ENCODE peak calls at places on chromosomes 16 and 17, in eight cellular contexts. K is NCI-H2081; M is stimulated activated CD4-positive, alpha-beta T cell treated with anti-CD3 and anti-CD28 coated beads, Interleukin-1b, Interleukin-23, amount 100 ng/mL, for 24 hours; E is iPS-NIHi11; Q is amniotic epithelial cell; F is stimulated activated CD8-positive, alpha-beta memory T cell treated with anti-CD3 and anti-CD28 coated beads, Interleukin-4, amount 100 ng/mL, for 48 hours; Y is NCI-H460; N is CD8-positive, alpha-beta memory T cell. U is an unnamed sample.

GRCh38 chr16:23343643-23344612 is 41.8 kb downstream of the SCNN1B start:
- DNase-seq in E (peak; percentile 47), M (no peak), Y (no peak), F (no peak), N (no peak), K (no peak), Q (no peak), U (peak; percentile 62)

GRCh38 chr17:82324566-82325285 is 7.3 kb upstream of the CD7 start:
- DNase-seq in Y (no peak), E (no peak), K (no peak), M (no peak), Q (no peak), F (peak; percentile 33), N (no peak), U (no peak)

GRCh38 chr16:66858740-66859396 is 14.7 kb downstream of the CA7 start:
- DNase-seq in Q (peak; percentile 24), F (no peak), M (no peak), Y (no peak), K (peak; percentile 1), N (no peak), E (no peak), U (peak; percentile 28)

GRCh38 chr17:5509482-5509881 is 23.1 kb downstream of the MIS12 start:
- DNase-seq in Y (no peak), F (no peak), M (no peak), Q (peak; percentile 61), E (no peak), K (no peak), N (no peak), U (no peak)

GRCh38 chr17:44602390-44602789 is 45.1 kb downstream of the FZD2 start:
- DNase-seq in M (no peak), Q (no peak), N (no peak), F (no peak), E (no peak), K (peak; percentile 46), Y (no peak), U (no peak)

GRCh38 chr17:63996430-63997182 is 1.5 kb upstream of the PRR29 start:
- DNase-seq in F (no peak), M (no peak), N (no peak), Q (no peak), E (no peak), K (no peak), Y (no peak), U (peak; percentile 39)

GRCh38 chr16:79272141-79272577 is 328.4 kb downstream of the MAF start:
- DNase-seq in N (peak; percentile 78), Y (no peak), K (no peak), E (no peak), Q (no peak), M (no peak), F (peak; percentile 80), U (no peak)

GRCh38 chr16:28873543-28874201 is 4.6 kb upstream of the ATP2A1 start:
- DNase-seq in K (no peak), M (peak; percentile 33), Y (peak; percentile 17), N (peak; percentile 74), F (peak; percentile 78), E (peak; percentile 89), Q (no peak), U (peak; percentile 85)

GRCh38 chr16:87295259-87295658 is 21.9 kb downstream of the C16orf95 start:
- DNase-seq in E (peak; percentile 68), N (no peak), Q (peak; percentile 63), K (no peak), Y (no peak), M (no peak), F (no peak), U (no peak)

GRCh38 chr17:65703891-65704290 is 142.4 kb upstream of the AXIN2 start:
- DNase-seq in Q (no peak), M (no peak), K (no peak), E (no peak), Y (no peak), N (no peak), F (no peak), U (no peak)

GRCh38 chr16:24990803-24991202 is 24.4 kb downstream of the ARHGAP17 start:
- DNase-seq in E (no peak), Y (no peak), Q (no peak), N (no peak), M (no peak), K (no peak), F (no peak), U (no peak)

GRCh38 chr16:29154676-29155121 is 169.8 kb downstream of the LAT start:
- DNase-seq in N (no peak), K (no peak), F (no peak), M (no peak), E (no peak), Y (no peak), Q (peak; percentile 41), U (no peak)

GRCh38 chr17:72978593-72979218 is 113.8 kb downstream of the SLC39A11 start:
- DNase-seq in M (no peak), F (no peak), Y (no peak), E (no peak), Q (peak; percentile 67), K (peak; percentile 19), N (no peak), U (no peak)

GRCh38 chr16:10964039-10964890 is 19.9 kb downstream of the CLEC16A start:
- DNase-seq in N (peak; percentile 84), K (peak; percentile 68), Y (peak; percentile 72), F (peak; percentile 92), E (peak; percentile 85), Q (peak; percentile 70), M (peak; percentile 77), U (peak; percentile 94)

GRCh38 chr16:19123535-19124178 is 9.9 kb downstream of the ITPRIPL2 start:
- DNase-seq in M (no peak), K (no peak), Y (no peak), N (no peak), F (no peak), E (no peak), Q (no peak), U (no peak)

GRCh38 chr16:2337431-2338296 is 2.9 kb downstream of the ABCA3 start:
- DNase-seq in K (peak; percentile 70), N (no peak), Y (no peak), Q (no peak), E (no peak), M (no peak), F (no peak), U (no peak)

GRCh38 chr17:67026341-67026740 is 18.0 kb upstream of the CACNG1 start:
- DNase-seq in E (no peak), N (no peak), Y (no peak), M (no peak), K (no peak), F (no peak), Q (no peak), U (no peak)

GRCh38 chr16:1072526-1073261 is at the start of gene SSTR5:
- DNase-seq in M (no peak), E (peak; percentile 87), F (no peak), K (no peak), Q (no peak), N (no peak), Y (no peak), U (peak; percentile 84)

GRCh38 chr17:72266099-72266852 is 145.5 kb downstream of the SOX9 start:
- DNase-seq in Q (no peak), N (no peak), K (peak; percentile 93), F (no peak), Y (no peak), M (no peak), E (no peak), U (peak; percentile 62)

GRCh38 chr17:28173801-28174200 is 131.3 kb downstream of the NLK start:
- DNase-seq in M (no peak), N (no peak), K (no peak), Y (no peak), Q (peak; percentile 74), F (no peak), E (no peak), U (no peak)

GRCh38 chr17:9202572-9202971 is 181.3 kb downstream of the NTN1 start:
- DNase-seq in M (no peak), F (no peak), Q (no peak), K (no peak), Y (no peak), N (no peak), E (no peak), U (no peak)

GRCh38 chr16:71746442-71747046 is 22.0 kb upstream of the PHLPP2 start:
- DNase-seq in N (no peak), Q (peak; percentile 53), F (no peak), E (peak; percentile 53), Y (peak; percentile 38), M (no peak), K (peak; percentile 20), U (no peak)

GRCh38 chr16:931171-931570 is 39.6 kb downstream of the LMF1 start:
- DNase-seq in F (no peak), K (no peak), N (peak; percentile 13), Q (no peak), Y (no peak), E (no peak), M (no peak), U (no peak)

GRCh38 chr16:10744370-10745030 is 858 bp downstream of the NUBP1 start:
- DNase-seq in Y (no peak), M (no peak), Q (peak; percentile 37), N (no peak), K (no peak), E (no peak), F (no peak), U (no peak)

GRCh38 chr17:81150379-81151038 is 14.8 kb upstream of the PVALEF start:
- DNase-seq in Q (no peak), F (no peak), N (no peak), K (no peak), Y (no peak), E (no peak), M (no peak), U (no peak)

GRCh38 chr16:1613728-1614225 is 1.6 kb downstream of the CRAMP1 start:
- DNase-seq in K (no peak), F (peak; percentile 39), M (no peak), Y (no peak), Q (peak; percentile 14), N (no peak), E (no peak), U (peak; percentile 61)

GRCh38 chr17:27290916-27291598 is 2.9 kb upstream of the WSB1 start:
- DNase-seq in Y (no peak), F (no peak), N (no peak), M (no peak), E (no peak), K (no peak), Q (no peak), U (no peak)

GRCh38 chr16:83044589-83044988 is 417.8 kb downstream of the CDH13 start:
- DNase-seq in N (no peak), Y (no peak), K (no peak), E (no peak), Q (no peak), M (no peak), F (no peak), U (peak; percentile 45)

GRCh38 chr17:43881758-43882505 is 25.4 kb downstream of the MPP2 start:
- DNase-seq in Y (no peak), K (no peak), F (no peak), E (no peak), N (no peak), M (no peak), Q (no peak), U (peak; percentile 51)

GRCh38 chr17:63381101-63381729 is 64.9 kb downstream of the CYB561 start:
- DNase-seq in N (no peak), F (no peak), K (no peak), Y (no peak), M (no peak), Q (peak; percentile 82), E (no peak), U (no peak)

GRCh38 chr16:30748634-30749445 is 615 bp downstream of the PHKG2 start:
- DNase-seq in Y (no peak), F (peak; percentile 60), K (no peak), E (peak; percentile 71), M (no peak), N (peak; percentile 63), Q (peak; percentile 47), U (peak; percentile 49)

GRCh38 chr16:2042666-2043295 is 4.9 kb downstream of the NTHL1 start:
- DNase-seq in E (no peak), N (no peak), Y (no peak), M (no peak), Q (no peak), F (no peak), K (no peak), U (no peak)

GRCh38 chr16:89657442-89658220 is at the start of the genes CHMP1A and SPATA33:
- DNase-seq in M (peak; percentile 87), Q (peak; percentile 69), Y (peak; percentile 83), N (peak; percentile 95), F (peak; percentile 94), K (peak; percentile 85), E (peak; percentile 100), U (peak; percentile 96)

GRCh38 chr16:50195756-50196155 is 42.6 kb downstream of the TENT4B start:
- DNase-seq in F (no peak), Y (no peak), N (no peak), Q (no peak), E (no peak), K (no peak), M (no peak), U (no peak)

U was measured in endodermal cell.